ENCODE peak calls at places on chromosomes 13 and 19, in four cellular contexts. One of them, this sample, is unnamed.

GRCh38 chr19:57664269-57665127 is 4.2 kb upstream of the ZSCAN4 start:
- DNase-seq in K562: peak
- DNase-seq in HL-60: peak
- DNase-seq in GM12878: no peak
- DNase-seq in this sample: peak

GRCh38 chr19:46369817-46370216 is 22.9 kb downstream of the PPP5C start:
- DNase-seq in GM12878: no peak
- DNase-seq in K562: no peak
- DNase-seq in HL-60: no peak
- DNase-seq in this sample: no peak

GRCh38 chr13:102170295-102170694 is 231.6 kb downstream of the FGF14 start:
- DNase-seq in HL-60: no peak
- DNase-seq in GM12878: no peak
- DNase-seq in K562: no peak
- DNase-seq in this sample: no peak

GRCh38 chr13:110757296-110757695 is 43.8 kb downstream of the ING1 start:
- DNase-seq in GM12878: no peak
- DNase-seq in K562: no peak
- DNase-seq in HL-60: no peak
- DNase-seq in this sample: no peak

GRCh38 chr13:65111223-65111622 is 2118.9 kb downstream of the PCDH9 start:
- DNase-seq in K562: no peak
- DNase-seq in GM12878: no peak
- DNase-seq in HL-60: no peak
- DNase-seq in this sample: no peak

GRCh38 chr13:21229241-21230024 is 53.0 kb downstream of the MRPL57 start:
- DNase-seq in HL-60: no peak
- DNase-seq in K562: no peak
- DNase-seq in GM12878: no peak
- DNase-seq in this sample: no peak

GRCh38 chr13:113846639-113847318 is 17.1 kb downstream of the GAS6 start:
- DNase-seq in K562: no peak
- DNase-seq in GM12878: no peak
- DNase-seq in HL-60: no peak
- DNase-seq in this sample: no peak

GRCh38 chr19:29841559-29842367 is 30.0 kb downstream of the CCNE1 start:
- DNase-seq in HL-60: no peak
- DNase-seq in GM12878: no peak
- DNase-seq in K562: peak
- DNase-seq in this sample: no peak

GRCh38 chr19:8158411-8159074 is 9.2 kb upstream of the FBN3 start:
- DNase-seq in K562: peak
- DNase-seq in HL-60: peak
- DNase-seq in GM12878: peak
- DNase-seq in this sample: no peak

GRCh38 chr19:1837625-1838105 is 10.6 kb downstream of the REXO1 start:
- DNase-seq in GM12878: no peak
- DNase-seq in HL-60: peak
- DNase-seq in K562: peak
- DNase-seq in this sample: peak

GRCh38 chr13:76210262-76210661 is 574.1 kb downstream of the LMO7 start:
- DNase-seq in GM12878: no peak
- DNase-seq in K562: no peak
- DNase-seq in HL-60: no peak
- DNase-seq in this sample: no peak

GRCh38 chr19:49058592-49058991 is 1.0 kb upstream of the CGB7 start:
- DNase-seq in GM12878: no peak
- DNase-seq in K562: peak
- DNase-seq in HL-60: no peak
- DNase-seq in this sample: no peak

GRCh38 chr19:23075031-23075733 is 41.6 kb upstream of the ZNF730 start:
- DNase-seq in GM12878: no peak
- DNase-seq in HL-60: peak
- DNase-seq in K562: peak
- DNase-seq in this sample: peak

GRCh38 chr13:66778461-66778860 is 451.7 kb downstream of the PCDH9 start:
- DNase-seq in K562: no peak
- DNase-seq in HL-60: no peak
- DNase-seq in GM12878: no peak
- DNase-seq in this sample: no peak

GRCh38 chr19:42634409-42635232 is 39.9 kb upstream of the CEACAM8 start:
- DNase-seq in HL-60: peak
- DNase-seq in K562: peak
- DNase-seq in GM12878: no peak
- DNase-seq in this sample: peak

GRCh38 chr13:60175571-60175970 is 11.8 kb upstream of the DIAPH3 start:
- DNase-seq in HL-60: no peak
- DNase-seq in K562: no peak
- DNase-seq in GM12878: no peak
- DNase-seq in this sample: no peak

DNA sequence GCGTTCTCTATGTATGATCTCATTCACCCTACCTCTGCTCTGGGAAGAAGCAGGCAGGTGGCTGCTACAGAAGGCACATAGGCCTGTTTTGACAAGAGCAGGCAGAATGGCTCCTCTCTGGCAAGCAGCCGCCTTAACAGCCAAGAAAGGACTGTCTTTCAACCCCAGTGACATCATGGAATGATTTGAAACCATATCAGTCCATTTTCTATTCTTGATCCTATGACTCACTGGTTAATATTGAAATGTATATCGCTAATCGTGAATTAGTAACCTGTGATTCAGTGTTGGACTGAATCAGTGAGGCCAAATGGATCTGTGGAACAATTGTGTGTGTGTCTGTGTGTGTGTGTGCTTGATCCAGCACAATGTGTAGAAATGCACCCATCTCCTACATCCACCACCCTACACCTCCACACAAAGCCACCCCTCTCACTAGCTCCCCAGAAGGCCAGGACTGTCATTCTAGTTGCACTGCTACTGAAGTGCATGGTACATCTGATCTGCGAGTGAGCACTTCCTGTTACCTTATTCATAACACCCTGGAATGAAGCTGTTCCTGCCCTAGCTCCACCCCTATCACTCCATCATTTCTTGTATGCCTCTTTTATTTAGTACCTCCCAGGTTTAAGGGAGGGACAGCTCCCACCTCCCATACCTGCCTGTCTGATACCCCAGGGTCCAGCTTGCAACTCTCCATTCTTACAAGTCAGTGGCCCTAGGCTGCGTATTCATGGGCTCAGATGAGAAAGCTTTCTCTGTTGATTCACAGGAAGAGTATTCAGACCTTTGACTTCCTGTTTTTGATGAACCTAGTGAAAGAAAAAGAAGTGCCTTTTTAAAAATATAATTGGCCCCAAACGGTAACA is 460.0 kb downstream of the FOXO1 start:
- DNase-seq in K562: no peak
- DNase-seq in HL-60: peak
- DNase-seq in GM12878: peak
- DNase-seq in this sample: no peak
- TF ChIP-seq POLR2AphosphoS5 in K562: no peak
- TF ChIP-seq POLR2AphosphoS5 in HL-60: no peak
- TF ChIP-seq POLR2AphosphoS5 in GM12878: no peak
- TF ChIP-seq POLR2AphosphoS5 in this sample: no peak

GRCh38 chr13:50981686-50982085 is 72.1 kb downstream of the RNASEH2B start:
- DNase-seq in GM12878: no peak
- DNase-seq in HL-60: no peak
- DNase-seq in K562: no peak
- DNase-seq in this sample: no peak
- TF ChIP-seq SPI1 in GM12878: no peak
- TF ChIP-seq SPI1 in HL-60: no peak
- TF ChIP-seq SPI1 in K562: no peak
- TF ChIP-seq SPI1 in this sample: no peak

DNA sequence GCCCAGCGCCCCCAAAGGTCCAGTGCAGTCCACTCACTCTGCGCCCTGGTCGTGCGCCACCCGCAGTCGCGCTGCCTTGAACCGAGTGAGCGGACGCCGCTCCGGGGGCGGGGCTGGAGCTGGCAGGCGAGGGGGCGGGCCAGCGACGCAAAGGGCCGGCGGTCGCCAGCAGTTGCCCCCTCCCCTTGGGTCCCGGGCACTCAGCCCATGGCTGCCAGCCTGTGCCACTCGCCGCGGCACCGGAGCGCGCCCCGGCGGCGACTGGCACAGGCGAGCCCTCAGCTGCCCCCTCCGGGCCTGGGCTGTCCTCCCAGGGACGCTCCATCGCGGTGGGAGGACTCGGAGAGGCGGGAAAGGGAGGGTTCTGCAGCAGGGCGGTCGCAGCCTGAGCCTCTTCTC is at the start of gene S1PR5:
- DNase-seq in HL-60: no peak
- DNase-seq in K562: peak
- DNase-seq in GM12878: no peak
- DNase-seq in this sample: no peak
- TF ChIP-seq POLR2AphosphoS5 in HL-60: no peak
- TF ChIP-seq POLR2AphosphoS5 in K562: no peak
- TF ChIP-seq POLR2AphosphoS5 in GM12878: no peak
- TF ChIP-seq POLR2AphosphoS5 in this sample: no peak

GRCh38 chr19:32017341-32017948 is 328.0 kb upstream of the ZNF507 start:
- DNase-seq in K562: no peak
- DNase-seq in HL-60: no peak
- DNase-seq in GM12878: no peak
- DNase-seq in this sample: no peak
- TF ChIP-seq SPI1 in K562: no peak
- TF ChIP-seq SPI1 in HL-60: no peak
- TF ChIP-seq SPI1 in GM12878: no peak
- TF ChIP-seq SPI1 in this sample: no peak

DNA sequence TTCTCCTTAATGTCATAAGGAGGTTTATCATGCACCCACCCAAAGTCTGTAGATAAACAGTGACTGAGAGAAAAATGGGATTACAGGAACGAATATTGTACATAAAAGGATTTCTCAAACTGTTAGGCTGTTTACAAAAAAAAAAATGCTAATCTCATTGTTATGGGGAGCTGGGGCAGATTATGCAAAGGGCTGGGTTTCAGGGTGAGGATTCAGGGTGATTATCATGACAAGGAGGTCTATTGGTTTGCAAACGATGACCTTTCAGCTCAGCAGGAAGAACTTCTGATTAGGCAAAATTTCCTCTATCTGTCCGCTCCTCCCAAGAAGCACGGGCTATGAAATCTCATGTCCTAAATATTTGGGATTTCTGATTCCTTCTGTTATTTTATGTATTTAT is 41.4 kb downstream of the NLRP12 start:
- DNase-seq in K562: no peak
- DNase-seq in GM12878: no peak
- DNase-seq in HL-60: no peak
- DNase-seq in this sample: no peak
- TF ChIP-seq POLR2AphosphoS5 in K562: no peak
- TF ChIP-seq POLR2AphosphoS5 in GM12878: no peak
- TF ChIP-seq POLR2AphosphoS5 in HL-60: no peak
- TF ChIP-seq POLR2AphosphoS5 in this sample: no peak

GRCh38 chr13:26878465-26878864 is 117.9 kb upstream of the GPR12 start:
- DNase-seq in HL-60: no peak
- DNase-seq in K562: no peak
- DNase-seq in GM12878: no peak
- DNase-seq in this sample: no peak

GRCh38 chr13:26880741-26881140 is 120.2 kb upstream of the GPR12 start:
- DNase-seq in GM12878: no peak
- DNase-seq in HL-60: no peak
- DNase-seq in K562: no peak
- DNase-seq in this sample: no peak

GRCh38 chr13:26883613-26884257 is 123.1 kb upstream of the GPR12 start:
- DNase-seq in K562: no peak
- DNase-seq in HL-60: no peak
- DNase-seq in GM12878: no peak
- DNase-seq in this sample: no peak

GRCh38 chr13:26882731-26883130 is 122.1 kb upstream of the GPR12 start:
- DNase-seq in GM12878: no peak
- DNase-seq in HL-60: no peak
- DNase-seq in K562: no peak
- DNase-seq in this sample: no peak

GRCh38 chr13:26881154-26881553 is 120.6 kb upstream of the GPR12 start:
- DNase-seq in HL-60: no peak
- DNase-seq in GM12878: no peak
- DNase-seq in K562: no peak
- DNase-seq in this sample: no peak
- TF ChIP-seq SPI1 in HL-60: no peak
- TF ChIP-seq SPI1 in GM12878: no peak
- TF ChIP-seq SPI1 in K562: no peak
- TF ChIP-seq SPI1 in this sample: no peak